ENCODE peak calls at places on chromosomes 2 and 18, in eight cellular contexts. E is uterus, Z is cardiac fibroblast, L is astrocyte, S is SK-N-SH, B is mammary epithelial cell, O is endodermal cell, V is small intestine. F is an unnamed sample.

GRCh38 chr2:154600931-154601494 is 97.5 kb upstream of the KCNJ3 start:
- DNase-seq in E (no peak), Z (no peak), L (no peak), S (no peak), B (no peak), O (no peak), V (no peak), F (no peak)

GRCh38 chr18:51639541-51639940 is 442.1 kb upstream of the MEX3C start:
- DNase-seq in E (no peak), Z (no peak), L (no peak), S (no peak), B (no peak), O (no peak), V (no peak), F (no peak)

GRCh38 chr2:146532748-146533147 is 1312.1 kb upstream of the ACVR2A start:
- DNase-seq in E (no peak), Z (no peak), L (no peak), S (no peak), B (no peak), O (no peak), V (no peak), F (no peak)

GRCh38 chr18:47953471-47953931 is 23.0 kb upstream of the SMAD2 start:
- DNase-seq in E (no peak), Z (peak; percentile 79), L (peak; percentile 68), S (no peak), B (peak; percentile 41), O (no peak), V (peak; percentile 18), F (no peak)

GRCh38 chr18:13893418-13893760 is 21.9 kb downstream of the MC2R start:
- DNase-seq in E (no peak), Z (no peak), L (no peak), S (no peak), B (no peak), O (no peak), V (no peak), F (no peak)

GRCh38 chr2:221896505-221897151 is 324.5 kb upstream of the EPHA4 start:
- DNase-seq in E (peak; percentile 41), Z (peak; percentile 38), L (peak; percentile 93), S (no peak), B (peak; percentile 13), O (peak; percentile 50), V (no peak), F (no peak)

GRCh38 chr2:14530506-14530905 is 102.0 kb upstream of the LRATD1 start:
- DNase-seq in E (no peak), Z (peak; percentile 37), L (peak; percentile 43), S (no peak), B (peak; percentile 33), O (no peak), V (no peak), F (no peak)

GRCh38 chr2:39938035-39938835 is 159.2 kb upstream of the THUMPD2 start:
- DNase-seq in E (no peak), Z (peak; percentile 74), L (peak; percentile 99), S (no peak), B (peak; percentile 78), O (no peak), V (no peak), F (peak; percentile 93)

GRCh38 chr2:29589440-29590103 is 331.8 kb downstream of the ALK start:
- DNase-seq in E (no peak), Z (no peak), L (no peak), S (no peak), B (no peak), O (no peak), V (no peak), F (no peak)

GRCh38 chr2:127173073-127173472 is 47.0 kb downstream of the CYP27C1 start:
- DNase-seq in E (peak; percentile 60), Z (peak; percentile 97), L (peak; percentile 94), S (no peak), B (peak; percentile 73), O (no peak), V (no peak), F (peak; percentile 83)

GRCh38 chr2:1136071-1136470 is 185.4 kb downstream of the SNTG2 start:
- DNase-seq in E (no peak), Z (peak; percentile 20), L (no peak), S (peak; percentile 61), B (no peak), O (peak; percentile 62), V (no peak), F (no peak)

GRCh38 chr2:32009479-32010256 is 1.1 kb downstream of the MEMO1 start:
- DNase-seq in E (peak; percentile 27), Z (peak; percentile 24), L (no peak), S (peak; percentile 81), B (peak; percentile 21), O (peak; percentile 74), V (peak; percentile 37), F (no peak)

GRCh38 chr2:29923110-29923721 is 1.8 kb upstream of the ALK start:
- DNase-seq in E (peak; percentile 21), Z (peak; percentile 75), L (peak; percentile 18), S (peak; percentile 71), B (peak; percentile 39), O (peak; percentile 87), V (peak; percentile 63), F (peak; percentile 31)

GRCh38 chr2:86336350-86337234 is 834 bp downstream of the REEP1 start:
- DNase-seq in E (peak; percentile 17), Z (no peak), L (no peak), S (no peak), B (no peak), O (peak; percentile 72), V (peak; percentile 21), F (no peak)

GRCh38 chr2:160010361-160011145 is 51.9 kb downstream of the PLA2R1 start:
- DNase-seq in E (no peak), Z (no peak), L (no peak), S (peak; percentile 44), B (no peak), O (no peak), V (no peak), F (no peak)

GRCh38 chr2:8541223-8541622 is 140.6 kb upstream of the ID2 start:
- DNase-seq in E (no peak), Z (no peak), L (no peak), S (no peak), B (no peak), O (peak; percentile 20), V (no peak), F (no peak)

GRCh38 chr2:217919781-217920351 is 82.9 kb downstream of the TNS1 start:
- DNase-seq in E (peak; percentile 81), Z (peak; percentile 92), L (peak; percentile 86), S (no peak), B (no peak), O (peak; percentile 79), V (no peak), F (no peak)

GRCh38 chr18:76911440-76911839 is 89.1 kb downstream of the ZNF236 start:
- DNase-seq in E (no peak), Z (no peak), L (no peak), S (no peak), B (no peak), O (no peak), V (no peak), F (no peak)

GRCh38 chr18:74450626-74451025 is 6.5 kb downstream of the DIPK1C start:
- DNase-seq in E (no peak), Z (no peak), L (no peak), S (no peak), B (no peak), O (no peak), V (peak; percentile 19), F (no peak)

GRCh38 chr2:178403671-178404379 is 47.1 kb downstream of the PRKRA start:
- DNase-seq in E (no peak), Z (no peak), L (no peak), S (no peak), B (no peak), O (no peak), V (no peak), F (no peak)

GRCh38 chr18:36078751-36079529 is 11.6 kb upstream of the RPRD1A start:
- DNase-seq in E (no peak), Z (peak; percentile 55), L (peak; percentile 82), S (no peak), B (peak; percentile 52), O (no peak), V (no peak), F (peak; percentile 33)
- H3K4me3 ChIP-seq in E (no peak overlapping the region), Z (no peak overlapping the region), L (no peak overlapping the region), S (no peak overlapping the region), B (no peak overlapping the region), O (no peak overlapping the region), V (no peak overlapping the region), F (no peak overlapping the region)

DNA sequence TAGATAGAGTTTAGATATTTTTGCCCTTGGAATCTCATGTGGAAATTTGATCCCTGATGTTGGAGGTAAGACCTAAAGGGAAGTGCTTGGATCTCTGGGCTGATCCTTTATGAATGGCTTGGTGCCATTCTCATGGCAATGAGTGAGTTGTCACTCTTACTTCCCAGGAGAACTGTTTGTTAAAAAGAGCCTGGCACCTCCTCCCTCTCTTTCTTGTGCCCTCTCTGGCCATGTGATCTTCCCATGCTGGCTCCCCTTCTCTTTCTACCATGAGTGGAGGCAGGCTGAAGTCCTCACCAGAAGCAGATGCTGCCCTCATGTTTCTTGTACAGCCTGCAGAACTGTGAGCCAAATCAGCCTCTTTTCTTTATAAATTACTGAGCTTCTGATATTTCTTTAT is 276.9 kb downstream of the ZNF804A start:
- DNase-seq in E (no peak), Z (no peak), L (no peak), S (no peak), B (no peak), O (no peak), V (no peak), F (no peak)
- H3K4me3 ChIP-seq in E (no peak overlapping the region), Z (no peak overlapping the region), L (no peak overlapping the region), S (no peak overlapping the region), B (no peak overlapping the region), O (no peak overlapping the region), V (no peak overlapping the region), F (no peak overlapping the region)

GRCh38 chr2:190791347-190791982 is 89.2 kb upstream of the GLS start:
- DNase-seq in E (peak; percentile 23), Z (peak; percentile 43), L (peak; percentile 87), S (no peak), B (peak; percentile 71), O (peak; percentile 63), V (no peak), F (peak; percentile 34)
- H3K4me3 ChIP-seq in E (no peak overlapping the region), Z (no peak overlapping the region), L (peak overlapping the region; percentile 35), S (no peak overlapping the region), B (no peak overlapping the region), O (no peak overlapping the region), V (no peak overlapping the region), F (no peak overlapping the region)

GRCh38 chr2:199792381-199792780 is 58.6 kb downstream of the FTCDNL1 start:
- DNase-seq in E (no peak), Z (no peak), L (no peak), S (no peak), B (no peak), O (no peak), V (no peak), F (no peak)

GRCh38 chr2:199798004-199798403 is 53.0 kb downstream of the FTCDNL1 start:
- DNase-seq in E (no peak), Z (no peak), L (no peak), S (no peak), B (no peak), O (no peak), V (no peak), F (no peak)

GRCh38 chr2:199798881-199799580 is 52.0 kb downstream of the FTCDNL1 start:
- DNase-seq in E (no peak), Z (no peak), L (no peak), S (no peak), B (no peak), O (no peak), V (no peak), F (no peak)

DNA sequence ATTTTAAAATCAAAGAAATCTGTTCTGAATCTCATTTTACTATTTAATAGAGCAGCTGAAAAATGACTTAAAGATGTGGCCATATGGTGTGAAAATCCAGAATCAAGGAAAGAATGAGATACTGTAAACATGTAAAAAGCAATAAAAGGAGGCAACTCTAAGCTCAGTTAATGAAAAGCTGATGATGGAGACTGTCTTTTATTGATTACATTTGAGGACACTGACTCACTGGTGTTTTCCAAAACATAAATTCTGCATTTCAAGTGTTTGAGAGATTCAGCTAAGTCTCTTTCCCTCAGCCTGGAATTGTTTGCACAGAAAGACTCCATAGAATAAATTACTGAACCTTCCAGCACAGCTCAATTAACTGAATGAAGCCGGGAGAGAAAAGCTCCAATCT is 53.6 kb downstream of the FTCDNL1 start:
- DNase-seq in E (no peak), Z (no peak), L (no peak), S (no peak), B (no peak), O (no peak), V (no peak), F (no peak)
- H3K4me3 ChIP-seq in E (no peak overlapping the region), Z (no peak overlapping the region), L (no peak overlapping the region), S (no peak overlapping the region), B (no peak overlapping the region), O (no peak overlapping the region), V (no peak overlapping the region), F (no peak overlapping the region)

F was measured in AG09309.